ENCODE peak calls at places on chromosomes 4 and X, in six cellular contexts. S is HCT116, P is GM10248, G is right lobe of liver, A is PC-9, R is GM23338. T is an unnamed sample.

GRCh38 chr4:30943356-30943755 is 223.2 kb downstream of the PCDH7 start:
- DNase-seq in P (no peak), A (no peak), R (no peak), G (no peak), S (no peak), T (no peak)

GRCh38 chr4:78477276-78477675 is 74.3 kb upstream of the ANXA3 start:
- DNase-seq in A (no peak), P (no peak), G (no peak), R (no peak), S (no peak), T (no peak)

GRCh38 chr4:183073838-183074145 is 25.3 kb upstream of the WWC2 start:
- DNase-seq in P (no peak), G (no peak), R (no peak), A (no peak), S (no peak), T (no peak)

GRCh38 chr4:149605601-149606378 is 209.9 kb downstream of the IQCM start:
- DNase-seq in S (no peak), R (peak), A (no peak), G (no peak), P (no peak), T (no peak)

GRCh38 chr4:80266267-80266901 is at the start of gene FGF5:
- DNase-seq in R (peak), P (no peak), G (no peak), S (no peak), A (no peak), T (peak)

GRCh38 chr4:16669036-16669435 is 229.4 kb downstream of the LDB2 start:
- DNase-seq in G (no peak), R (no peak), A (no peak), P (no peak), S (no peak), T (no peak)

GRCh38 chrX:118475903-118476302 is 19.7 kb upstream of the DOCK11 start:
- DNase-seq in G (no peak), P (no peak), S (no peak), A (peak), R (no peak), T (no peak)

GRCh38 chr4:85737254-85737653 is 262.3 kb downstream of the ARHGAP24 start:
- DNase-seq in R (no peak), A (no peak), P (no peak), S (no peak), G (no peak), T (no peak)

GRCh38 chr4:182643801-182644311 is 273.3 kb downstream of the DCTD start:
- DNase-seq in A (no peak), P (no peak), G (no peak), S (no peak), R (no peak), T (no peak)

GRCh38 chr4:6440506-6441201 is 31.8 kb downstream of the PPP2R2C start:
- DNase-seq in G (no peak), R (no peak), S (no peak), A (no peak), P (no peak), T (no peak)

GRCh38 chr4:87150498-87151261 is 69.7 kb downstream of the KLHL8 start:
- DNase-seq in A (peak), R (peak), G (no peak), S (peak), P (peak), T (peak)

GRCh38 chrX:110316351-110317078 is 1.4 kb downstream of the AMMECR1 start:
- DNase-seq in S (no peak), R (no peak), A (no peak), G (no peak), P (no peak), T (no peak)

GRCh38 chr4:1094336-1094690 is 19.1 kb downstream of the RNF212 start:
- DNase-seq in P (no peak), S (no peak), R (no peak), A (no peak), G (no peak), T (no peak)

GRCh38 chr4:15149842-15150592 is 147.7 kb downstream of the CPEB2 start:
- DNase-seq in A (peak), R (peak), S (peak), G (peak), P (peak), T (peak)

GRCh38 chr4:8730159-8730558 is 137.6 kb downstream of the CPZ start:
- DNase-seq in R (no peak), S (no peak), P (no peak), A (no peak), G (peak), T (no peak)

GRCh38 chr4:131052646-131053045 is 1956.7 kb downstream of the C4orf33 start:
- DNase-seq in A (no peak), R (no peak), P (no peak), G (no peak), S (no peak), T (no peak)

GRCh38 chr4:95213361-95213760 is 335.4 kb downstream of the UNC5C start:
- DNase-seq in G (no peak), P (no peak), A (no peak), R (no peak), S (no peak), T (no peak)

GRCh38 chr4:123744664-123745290 is 348.2 kb downstream of the SPRY1 start:
- DNase-seq in A (peak), S (no peak), G (no peak), R (no peak), P (no peak), T (no peak)

GRCh38 chrX:119399772-119400101 is 601 bp downstream of the SLC25A43 start:
- DNase-seq in S (no peak), P (no peak), R (peak), A (no peak), G (no peak), T (no peak)

GRCh38 chr4:104860227-104861123 is 286.2 kb upstream of the TET2 start:
- DNase-seq in P (peak), S (peak), A (peak), G (no peak), R (peak), T (peak)

GRCh38 chr4:91285485-91285884 is 1018.3 kb upstream of the GRID2 start:
- DNase-seq in S (no peak), P (no peak), A (no peak), G (no peak), R (no peak), T (no peak)

GRCh38 chr4:72701987-72702819 is 133.2 kb upstream of the ADAMTS3 start:
- DNase-seq in G (no peak), P (peak), A (no peak), R (peak), S (peak), T (peak)

GRCh38 chrX:30085571-30085970 is 129.8 kb upstream of the MAGEB2 start:
- DNase-seq in P (no peak), A (no peak), G (no peak), R (no peak), S (no peak), T (no peak)

GRCh38 chrX:40245411-40246140 is 147.8 kb upstream of the BCOR start:
- DNase-seq in R (no peak), S (no peak), G (no peak), P (no peak), A (no peak), T (no peak)

GRCh38 chr4:52852041-52852440 is 10.1 kb upstream of the RASL11B start:
- DNase-seq in R (no peak), A (no peak), G (no peak), P (no peak), S (no peak), T (no peak)

GRCh38 chr4:89222171-89222570 is 85.4 kb downstream of the GPRIN3 start:
- DNase-seq in P (no peak), S (peak), G (no peak), A (peak), R (no peak), T (no peak)

GRCh38 chr4:116824172-116824571 is 261.2 kb downstream of the TRAM1L1 start:
- DNase-seq in P (no peak), S (no peak), G (no peak), R (no peak), A (no peak), T (no peak)

GRCh38 chr4:2515835-2516550 is 20.5 kb upstream of the FAM193A start:
- DNase-seq in R (no peak), A (no peak), G (peak), S (no peak), P (no peak), T (no peak)

GRCh38 chr4:184317234-184317918 is 99.7 kb upstream of the ENPP6 start:
- DNase-seq in A (no peak), R (no peak), S (no peak), G (peak), P (no peak), T (no peak)

GRCh38 chr4:48162162-48162561 is 28.1 kb upstream of the TXK start:
- DNase-seq in A (no peak), P (no peak), G (no peak), S (no peak), R (no peak), T (no peak)

GRCh38 chr4:96315815-96316214 is 475.9 kb downstream of the PDHA2 start:
- DNase-seq in S (no peak), R (no peak), G (no peak), P (no peak), A (no peak), T (no peak)

GRCh38 chr4:113222006-113222405 is 172.6 kb downstream of the ANK2 start:
- DNase-seq in P (no peak), R (no peak), A (no peak), S (no peak), G (no peak), T (no peak)

GRCh38 chrX:110125435-110125834 is 122.5 kb downstream of the TMEM164 start:
- DNase-seq in G (no peak), A (no peak), S (no peak), R (peak), P (no peak), T (no peak)

GRCh38 chr4:169885893-169886292 is 128.1 kb upstream of the HPF1 start:
- DNase-seq in R (no peak), A (no peak), P (no peak), S (no peak), G (no peak), T (no peak)

GRCh38 chrX:35101901-35102300 is 159.3 kb downstream of the FAM47B start:
- DNase-seq in G (no peak), P (no peak), R (no peak), A (no peak), S (no peak), T (no peak)

GRCh38 chrX:35098419-35098818 is 155.8 kb downstream of the FAM47B start:
- DNase-seq in R (no peak), A (no peak), G (no peak), P (no peak), S (no peak), T (no peak)
- TF ChIP-seq CTCF in R (no peak), A (no peak), G (no peak), P (no peak), S (no peak), T (no peak)

GRCh38 chrX:103626855-103627254 is 1.9 kb upstream of the TCEAL1 start:
- DNase-seq in G (no peak), R (no peak), A (no peak), P (no peak), S (no peak), T (no peak)

GRCh38 chrX:103631145-103631544 is 2.4 kb downstream of the TCEAL1 start:
- DNase-seq in A (no peak), S (no peak), P (no peak), R (no peak), G (no peak), T (no peak)

GRCh38 chrX:103630171-103630511 is 1.4 kb downstream of the TCEAL1 start:
- DNase-seq in A (no peak), S (no peak), G (no peak), R (no peak), P (no peak), T (no peak)

GRCh38 chrX:103628386-103629290 is at the start of gene TCEAL1:
- DNase-seq in S (no peak), A (peak), R (peak), P (peak), G (peak), T (peak)

DNA sequence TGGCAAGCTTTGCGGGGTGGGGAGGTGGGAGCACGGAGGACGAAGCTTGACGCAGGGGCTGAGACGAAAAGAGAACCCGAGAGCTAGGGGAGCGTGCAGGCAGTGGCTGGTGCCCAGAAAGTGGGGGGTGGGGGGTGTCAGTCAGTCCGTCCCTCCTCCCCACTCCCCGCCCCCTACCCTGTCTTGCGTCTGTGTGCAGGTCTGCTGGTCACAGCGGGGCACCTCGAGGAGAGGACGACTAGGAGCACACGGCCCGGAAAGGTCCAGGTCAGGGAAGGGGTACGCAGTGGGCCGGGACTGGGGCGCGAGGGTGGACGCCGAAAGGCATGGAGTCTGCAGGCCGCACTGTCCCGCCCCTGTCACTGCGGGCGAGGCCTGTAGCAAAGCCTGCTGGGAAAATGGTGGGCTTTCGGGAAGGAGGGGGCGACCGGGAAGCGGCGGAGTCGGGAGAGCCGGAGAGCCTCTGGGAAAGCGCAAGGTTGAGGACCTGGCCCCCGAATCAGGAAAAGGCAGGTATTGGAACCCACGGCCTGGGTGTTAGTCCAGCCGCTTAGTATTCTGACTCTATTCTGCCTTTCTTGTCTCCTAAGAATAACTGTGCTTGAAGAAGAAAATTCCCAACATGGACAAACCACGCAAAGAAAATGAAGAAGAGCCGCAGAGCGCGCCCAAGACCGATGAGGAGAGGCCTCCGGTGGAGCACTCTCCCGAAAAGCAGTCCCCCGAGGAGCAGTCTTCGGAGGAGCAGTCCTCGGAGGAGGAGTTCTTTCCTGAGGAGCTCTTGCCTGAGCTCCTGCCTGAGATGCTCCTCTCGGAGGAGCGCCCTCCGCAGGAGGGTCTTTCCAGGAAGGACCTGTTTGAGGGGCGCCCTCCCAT is 758 bp downstream of the TCEAL1 start:
- DNase-seq in G (peak), R (peak), A (peak), P (peak), S (no peak), T (peak)
- TF ChIP-seq CTCF in G (no peak), R (peak), A (no peak), P (peak), S (peak), T (no peak)

GRCh38 chr4:108512615-108513505 is 107.5 kb upstream of the RPL34 start:
- DNase-seq in A (no peak), G (no peak), P (no peak), S (no peak), R (peak), T (no peak)
- TF ChIP-seq CTCF in A (no peak), G (no peak), P (peak), S (no peak), R (peak), T (peak)

GRCh38 chrX:10545882-10546281 is 74.5 kb downstream of the MID1 start:
- DNase-seq in G (no peak), A (no peak), R (peak), S (no peak), P (no peak), T (no peak)

GRCh38 chrX:10537308-10537707 is 83.1 kb downstream of the MID1 start:
- DNase-seq in S (no peak), R (no peak), G (no peak), A (no peak), P (no peak), T (no peak)

GRCh38 chrX:10536744-10537143 is 83.6 kb downstream of the MID1 start:
- DNase-seq in P (no peak), A (no peak), R (no peak), G (no peak), S (no peak), T (no peak)

GRCh38 chrX:10542549-10542948 is 77.8 kb downstream of the MID1 start:
- DNase-seq in A (no peak), P (no peak), S (no peak), G (no peak), R (no peak), T (no peak)
- TF ChIP-seq CTCF in A (no peak), P (no peak), S (no peak), G (no peak), R (no peak), T (no peak)

GRCh38 chr4:44927361-44928061 is 201.2 kb upstream of the GNPDA2 start:
- DNase-seq in S (peak), P (peak), G (no peak), A (no peak), R (peak), T (no peak)
- TF ChIP-seq CTCF in S (peak), P (peak), G (no peak), A (peak), R (peak), T (peak)

DNA sequence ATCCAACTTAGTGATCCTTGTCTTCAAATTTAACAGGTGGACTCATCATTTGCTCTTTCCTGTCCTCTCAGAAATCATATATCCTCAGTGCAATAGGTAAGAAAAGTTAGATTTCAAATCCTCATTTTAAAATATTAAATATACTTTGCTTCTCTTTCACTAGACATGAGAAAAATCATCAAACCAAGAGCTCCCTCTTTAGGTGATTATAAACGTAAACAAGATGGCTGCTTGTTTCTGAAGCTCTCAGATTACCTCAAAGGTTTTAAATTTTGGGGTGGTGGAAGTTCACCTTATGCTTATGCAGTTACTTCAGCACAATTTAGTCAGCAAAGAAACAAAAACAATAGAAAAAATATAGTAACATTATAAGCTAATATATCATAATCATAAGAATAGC is 27.3 kb downstream of the CSN3 start:
- DNase-seq in S (peak), G (no peak), A (no peak), P (no peak), R (peak), T (no peak)
- TF ChIP-seq CTCF in S (peak), G (peak), A (peak), P (no peak), R (peak), T (no peak)

GRCh38 chrX:31279359-31279758 is 207.5 kb upstream of the FTHL17 start:
- DNase-seq in P (no peak), S (no peak), A (no peak), G (no peak), R (peak), T (no peak)
- TF ChIP-seq CTCF in P (no peak), S (no peak), A (peak), G (peak), R (peak), T (no peak)